ENCODE peak calls at places on chromosomes 7 and 10, in eight cellular contexts. One of them, this sample, is unnamed.

GRCh38 chr10:51073035-51073434 is 1.3 kb upstream of the PRKG1 start:
- DNase-seq in SJSA1: no peak
- DNase-seq in NCI-H524: no peak
- DNase-seq in retina: no peak
- DNase-seq in cerebellum: no peak
- DNase-seq in GM13976: no peak
- DNase-seq in sciatic nerve: no peak
- DNase-seq in activated naive CD4-positive, alpha-beta T cell: no peak
- DNase-seq in this sample: no peak

GRCh38 chr7:104126411-104126841 is 81.4 kb downstream of the ORC5 start:
- DNase-seq in NCI-H524: peak; percentile 95
- DNase-seq in retina: peak; percentile 14
- DNase-seq in sciatic nerve: no peak
- DNase-seq in SJSA1: no peak
- DNase-seq in GM13976: no peak
- DNase-seq in cerebellum: peak; percentile 80
- DNase-seq in activated naive CD4-positive, alpha-beta T cell: no peak
- DNase-seq in this sample: no peak

GRCh38 chr10:87544750-87545149 is 40.1 kb downstream of the MINPP1 start:
- DNase-seq in GM13976: no peak
- DNase-seq in SJSA1: no peak
- DNase-seq in activated naive CD4-positive, alpha-beta T cell: no peak
- DNase-seq in sciatic nerve: no peak
- DNase-seq in retina: no peak
- DNase-seq in NCI-H524: no peak
- DNase-seq in cerebellum: no peak
- DNase-seq in this sample: no peak

GRCh38 chr7:158827411-158828342 is 1.6 kb downstream of the ESYT2 start:
- DNase-seq in activated naive CD4-positive, alpha-beta T cell: no peak
- DNase-seq in SJSA1: no peak
- DNase-seq in GM13976: peak; percentile 45
- DNase-seq in NCI-H524: no peak
- DNase-seq in sciatic nerve: no peak
- DNase-seq in retina: no peak
- DNase-seq in cerebellum: no peak
- DNase-seq in this sample: no peak

GRCh38 chr7:24152356-24152755 is 131.6 kb upstream of the NPY start:
- DNase-seq in NCI-H524: no peak
- DNase-seq in GM13976: no peak
- DNase-seq in cerebellum: no peak
- DNase-seq in activated naive CD4-positive, alpha-beta T cell: no peak
- DNase-seq in sciatic nerve: no peak
- DNase-seq in retina: no peak
- DNase-seq in SJSA1: no peak
- DNase-seq in this sample: no peak

GRCh38 chr10:986137-986825 is 2.0 kb upstream of the GTPBP4 start:
- DNase-seq in NCI-H524: no peak
- DNase-seq in GM13976: no peak
- DNase-seq in sciatic nerve: no peak
- DNase-seq in activated naive CD4-positive, alpha-beta T cell: no peak
- DNase-seq in SJSA1: peak; percentile 62
- DNase-seq in cerebellum: no peak
- DNase-seq in retina: no peak
- DNase-seq in this sample: peak; percentile 4

GRCh38 chr7:87567052-87567451 is 33.6 kb downstream of the ABCB1 start:
- DNase-seq in GM13976: no peak
- DNase-seq in cerebellum: no peak
- DNase-seq in sciatic nerve: no peak
- DNase-seq in retina: no peak
- DNase-seq in NCI-H524: peak; percentile 46
- DNase-seq in activated naive CD4-positive, alpha-beta T cell: no peak
- DNase-seq in SJSA1: no peak
- DNase-seq in this sample: no peak

GRCh38 chr10:114499630-114500190 is 95.4 kb upstream of the AFAP1L2 start:
- DNase-seq in activated naive CD4-positive, alpha-beta T cell: no peak
- DNase-seq in SJSA1: no peak
- DNase-seq in GM13976: peak; percentile 23
- DNase-seq in retina: no peak
- DNase-seq in NCI-H524: no peak
- DNase-seq in sciatic nerve: no peak
- DNase-seq in cerebellum: no peak
- DNase-seq in this sample: peak; percentile 26

GRCh38 chr10:80462986-80463741 is 9.1 kb downstream of the TSPAN14 start:
- DNase-seq in sciatic nerve: peak; percentile 38
- DNase-seq in SJSA1: no peak
- DNase-seq in retina: peak; percentile 60
- DNase-seq in NCI-H524: peak; percentile 52
- DNase-seq in activated naive CD4-positive, alpha-beta T cell: no peak
- DNase-seq in cerebellum: no peak
- DNase-seq in GM13976: no peak
- DNase-seq in this sample: no peak

GRCh38 chr10:91629715-91630549 is 2.9 kb downstream of the PPP1R3C start:
- DNase-seq in cerebellum: no peak
- DNase-seq in NCI-H524: no peak
- DNase-seq in retina: no peak
- DNase-seq in sciatic nerve: no peak
- DNase-seq in activated naive CD4-positive, alpha-beta T cell: no peak
- DNase-seq in GM13976: no peak
- DNase-seq in SJSA1: no peak
- DNase-seq in this sample: no peak

GRCh38 chr7:143882611-143883078 is 19.3 kb downstream of the TCAF1 start:
- DNase-seq in NCI-H524: peak; percentile 47
- DNase-seq in sciatic nerve: peak; percentile 83
- DNase-seq in SJSA1: no peak
- DNase-seq in cerebellum: peak; percentile 76
- DNase-seq in retina: peak; percentile 91
- DNase-seq in activated naive CD4-positive, alpha-beta T cell: no peak
- DNase-seq in GM13976: no peak
- DNase-seq in this sample: peak; percentile 87